ENCODE peak calls at places on chromosomes 3 and 15, in ten cellular contexts. A is T-helper 9 cell; I is NCI-H69; J is activated naive CD4-positive, alpha-beta T cell treated with Interleukin-2 at 50 U/mL for 16 hours; Q is stimulated activated CD4-positive, alpha-beta T cell treated with anti-CD3 and anti-CD28 coated beads, Interleukin-15, amount 100 ng/mL, for 48 hours; U is effector memory CD8-positive, alpha-beta T cell; H is kidney tubule cell; O is activated CD8-positive, alpha-beta memory T cell treated with anti-CD3 and anti-CD28 coated beads for 1 hour; P is NCI-H2081; Y is tibial artery. R is an unnamed sample.
A peak's percentile ranks its signal among the peaks of the same experiment; 100 is the strongest.

GRCh38 chr3:146967786-146968185 is 362.6 kb upstream of the PLSCR5 start:
- DNase-seq in A (no peak), I (no peak), J (no peak), Q (no peak), U (no peak), H (no peak), O (no peak), P (no peak), Y (no peak), R (peak; percentile 44)

GRCh38 chr3:99753268-99753975 is 64.2 kb upstream of the CMSS1 start:
- DNase-seq in A (no peak), I (peak; percentile 34), J (peak; percentile 3), Q (peak; percentile 2), U (no peak), H (peak; percentile 79), O (no peak), P (peak; percentile 48), Y (no peak), R (peak; percentile 91)

GRCh38 chr3:195086885-195087284 is 184.1 kb downstream of the XXYLT1 start:
- DNase-seq in A (no peak), I (no peak), J (no peak), Q (no peak), U (no peak), H (no peak), O (no peak), P (no peak), Y (no peak), R (no peak)

GRCh38 chr3:190595212-190595795 is 81.4 kb downstream of the IL1RAP start:
- DNase-seq in A (no peak), I (no peak), J (no peak), Q (no peak), U (no peak), H (no peak), O (no peak), P (no peak), Y (no peak), R (no peak)

GRCh38 chr15:70339551-70340517 is 242.1 kb upstream of the TLE3 start:
- DNase-seq in A (no peak), I (peak; percentile 85), J (no peak), Q (no peak), U (no peak), H (peak; percentile 3), O (no peak), P (no peak), Y (no peak), R (no peak)

GRCh38 chr3:130933801-130934345 is 40.0 kb downstream of the ATP2C1 start:
- DNase-seq in A (no peak), I (no peak), J (no peak), Q (no peak), U (no peak), H (peak; percentile 2), O (no peak), P (no peak), Y (no peak), R (no peak)

GRCh38 chr15:68511073-68511991 is 67.5 kb upstream of the CORO2B start:
- DNase-seq in A (no peak), I (no peak), J (no peak), Q (no peak), U (no peak), H (no peak), O (no peak), P (no peak), Y (no peak), R (peak; percentile 30)

GRCh38 chr3:13305623-13306022 is 114.5 kb downstream of the NUP210 start:
- DNase-seq in A (no peak), I (no peak), J (no peak), Q (no peak), U (no peak), H (no peak), O (no peak), P (no peak), Y (no peak), R (no peak)

GRCh38 chr15:71013446-71013845 is 101.8 kb upstream of the THSD4 start:
- DNase-seq in A (no peak), I (no peak), J (no peak), Q (no peak), U (no peak), H (peak; percentile 25), O (no peak), P (no peak), Y (no peak), R (no peak)

GRCh38 chr3:64440498-64440897 is 215.2 kb upstream of the PRICKLE2 start:
- DNase-seq in A (no peak), I (peak; percentile 88), J (no peak), Q (no peak), U (no peak), H (peak; percentile 94), O (no peak), P (no peak), Y (no peak), R (peak; percentile 91)

GRCh38 chr15:65385868-65386253 is 8.1 kb upstream of the IGDCC3 start:
- DNase-seq in A (no peak), I (no peak), J (no peak), Q (no peak), U (no peak), H (no peak), O (no peak), P (no peak), Y (no peak), R (peak; percentile 79)

GRCh38 chr15:85607842-85608241 is 186.9 kb downstream of the KLHL25 start:
- DNase-seq in A (no peak), I (no peak), J (no peak), Q (no peak), U (no peak), H (peak; percentile 68), O (no peak), P (no peak), Y (no peak), R (peak; percentile 92)

GRCh38 chr15:46442901-46443590 is 808.2 kb downstream of the SQOR start:
- DNase-seq in A (no peak), I (no peak), J (no peak), Q (no peak), U (no peak), H (peak; percentile 73), O (no peak), P (no peak), Y (no peak), R (peak; percentile 6)

GRCh38 chr3:149352556-149352955 is 19.1 kb upstream of the TM4SF18 start:
- DNase-seq in A (no peak), I (peak; percentile 79), J (peak; percentile 14), Q (peak; percentile 11), U (no peak), H (peak; percentile 72), O (no peak), P (peak; percentile 92), Y (peak; percentile 37), R (peak; percentile 82)

GRCh38 chr3:9102240-9102841 is 139.1 kb upstream of the RAD18 start:
- DNase-seq in A (no peak), I (peak; percentile 96), J (no peak), Q (no peak), U (no peak), H (no peak), O (no peak), P (peak; percentile 6), Y (no peak), R (no peak)

GRCh38 chr15:42148808-42149492 is 7.5 kb downstream of the PLA2G4F start:
- DNase-seq in A (no peak), I (no peak), J (no peak), Q (no peak), U (no peak), H (no peak), O (no peak), P (no peak), Y (no peak), R (no peak)

GRCh38 chr15:83209333-83209732 is 1.7 kb upstream of the HDGFL3 start:
- DNase-seq in A (no peak), I (no peak), J (no peak), Q (no peak), U (no peak), H (no peak), O (no peak), P (no peak), Y (no peak), R (no peak)

GRCh38 chr3:193563999-193564398 is 9.3 kb upstream of the ATP13A4 start:
- DNase-seq in A (no peak), I (peak; percentile 20), J (no peak), Q (no peak), U (no peak), H (peak; percentile 33), O (no peak), P (peak; percentile 47), Y (no peak), R (no peak)

GRCh38 chr15:35725353-35725752 is 179.4 kb upstream of the DPH6 start:
- DNase-seq in A (no peak), I (no peak), J (no peak), Q (no peak), U (no peak), H (no peak), O (no peak), P (no peak), Y (no peak), R (peak; percentile 29)

GRCh38 chr3:98644168-98644567 is 50.8 kb upstream of the CPOX start:
- DNase-seq in A (no peak), I (no peak), J (no peak), Q (no peak), U (no peak), H (no peak), O (no peak), P (no peak), Y (no peak), R (no peak)

GRCh38 chr3:183092256-183092655 is 7.0 kb downstream of the MCCC1 start:
- DNase-seq in A (no peak), I (no peak), J (no peak), Q (no peak), U (no peak), H (no peak), O (no peak), P (no peak), Y (no peak), R (no peak)

GRCh38 chr3:43335799-43336198 is 49.5 kb downstream of the SNRK start:
- DNase-seq in A (no peak), I (no peak), J (no peak), Q (no peak), U (no peak), H (no peak), O (no peak), P (no peak), Y (no peak), R (no peak)

GRCh38 chr15:74784854-74785715 is 3.2 kb downstream of the CSK start:
- DNase-seq in A (no peak), I (no peak), J (no peak), Q (no peak), U (no peak), H (no peak), O (no peak), P (no peak), Y (no peak), R (no peak)

GRCh38 chr3:117752984-117753717 is 1043.6 kb downstream of the TUSC7 start:
- DNase-seq in A (no peak), I (no peak), J (no peak), Q (no peak), U (no peak), H (no peak), O (no peak), P (no peak), Y (no peak), R (no peak)

GRCh38 chr3:195802261-195802701 is 9.4 kb downstream of the MUC4 start:
- DNase-seq in A (no peak), I (no peak), J (peak; percentile 20), Q (no peak), U (peak; percentile 34), H (no peak), O (no peak), P (no peak), Y (no peak), R (no peak)

GRCh38 chr3:171875923-171876412 is 32.8 kb downstream of the TMEM212 start:
- DNase-seq in A (no peak), I (no peak), J (no peak), Q (no peak), U (no peak), H (peak; percentile 73), O (no peak), P (no peak), Y (no peak), R (peak; percentile 46)

GRCh38 chr3:173275740-173276139 is 121.8 kb upstream of the NLGN1 start:
- DNase-seq in A (no peak), I (peak; percentile 65), J (no peak), Q (no peak), U (no peak), H (no peak), O (no peak), P (no peak), Y (no peak), R (no peak)

GRCh38 chr3:176850498-176850897 is 346.8 kb downstream of the TBL1XR1 start:
- DNase-seq in A (no peak), I (no peak), J (no peak), Q (no peak), U (no peak), H (no peak), O (no peak), P (no peak), Y (no peak), R (no peak)